ENCODE peak calls at places on chromosomes 12 and 14, in seven cellular contexts. D, Q, X, Y, G, H and I are unnamed samples.

GRCh38 chr12:100955139-100955538 is 160.6 kb downstream of the ANO4 start:
- DNase-seq in Y (no peak), G (no peak), H (no peak), X (no peak), Q (peak; percentile 21), D (no peak), I (no peak)

GRCh38 chr12:87344699-87345098 is 684.5 kb downstream of the C12orf50 start:
- DNase-seq in G (no peak), Q (peak; percentile 10), X (no peak), H (no peak), Y (no peak), D (no peak), I (no peak)

GRCh38 chr12:75554556-75554880 is 43.1 kb upstream of the KRR1 start:
- DNase-seq in G (no peak), Y (no peak), H (no peak), Q (no peak), D (no peak), X (no peak), I (no peak)

GRCh38 chr12:111295176-111295575 is 73.7 kb downstream of the PHETA1 start:
- DNase-seq in X (no peak), H (no peak), Y (no peak), G (no peak), Q (no peak), D (no peak), I (no peak)

GRCh38 chr12:16063728-16064127 is 152.6 kb downstream of the DERA start:
- DNase-seq in D (no peak), Q (no peak), G (no peak), X (no peak), Y (no peak), H (no peak), I (no peak)

GRCh38 chr12:102095677-102096263 is 24.1 kb downstream of the NUP37 start:
- DNase-seq in D (no peak), G (no peak), X (no peak), H (no peak), Q (peak; percentile 41), Y (no peak), I (no peak)

GRCh38 chr14:56474419-56475022 is 105.1 kb upstream of the TMEM260 start:
- DNase-seq in G (no peak), Y (no peak), X (no peak), D (no peak), Q (peak; percentile 44), H (no peak), I (no peak)

GRCh38 chr12:639566-639965 is 23.7 kb downstream of the NINJ2 start:
- DNase-seq in G (no peak), H (no peak), X (no peak), D (no peak), Y (no peak), Q (no peak), I (no peak)

GRCh38 chr12:109759076-109759420 is 45.4 kb downstream of the FAM222A start:
- DNase-seq in G (peak; percentile 9), Q (no peak), H (no peak), X (no peak), Y (no peak), D (peak; percentile 22), I (no peak)

GRCh38 chr12:6608592-6609311 is 1.6 kb upstream of the CHD4 start:
- DNase-seq in G (peak; percentile 25), X (peak; percentile 25), H (peak; percentile 31), D (no peak), Y (no peak), Q (no peak), I (peak; percentile 43)

GRCh38 chr12:1282670-1283361 is 291.8 kb downstream of the ERC1 start:
- DNase-seq in Q (no peak), X (no peak), Y (peak; percentile 54), G (peak; percentile 47), H (peak; percentile 63), D (no peak), I (no peak)

GRCh38 chr14:40004871-40005503 is 572.8 kb upstream of the FBXO33 start:
- DNase-seq in H (no peak), Q (no peak), D (no peak), X (no peak), Y (no peak), G (no peak), I (no peak)

GRCh38 chr12:110743571-110744093 is 941 bp upstream of the PPP1CC start:
- DNase-seq in D (peak; percentile 72), G (peak; percentile 51), H (peak; percentile 49), Q (no peak), X (peak; percentile 25), Y (no peak), I (peak; percentile 20)

GRCh38 chr12:88472248-88472647 is 108.0 kb downstream of the KITLG start:
- DNase-seq in Q (peak; percentile 49), H (no peak), Y (no peak), D (no peak), X (no peak), G (no peak), I (no peak)

GRCh38 chr12:730550-730949 is 21.8 kb upstream of the WNK1 start:
- DNase-seq in D (no peak), Q (no peak), G (no peak), H (no peak), Y (no peak), X (no peak), I (no peak)

GRCh38 chr14:89221109-89221508 is 195.9 kb downstream of the FOXN3 start:
- DNase-seq in Y (no peak), D (no peak), Q (peak; percentile 74), X (no peak), G (no peak), H (no peak), I (no peak)

GRCh38 chr12:1840981-1841425 is 20.6 kb downstream of the LRTM2 start:
- DNase-seq in X (no peak), G (no peak), Q (no peak), D (peak; percentile 29), H (no peak), Y (no peak), I (no peak)

GRCh38 chr12:75437564-75437963 is 43.0 kb upstream of the GLIPR1 start:
- DNase-seq in Q (peak; percentile 52), H (no peak), Y (no peak), X (no peak), D (no peak), G (no peak), I (no peak)

GRCh38 chr12:124648710-124649384 is 81.4 kb upstream of the NCOR2 start:
- DNase-seq in D (no peak), H (no peak), X (no peak), Q (no peak), G (no peak), Y (no peak), I (no peak)

GRCh38 chr12:120439646-120440247 is 1.8 kb downstream of the COX6A1 start:
- DNase-seq in X (peak; percentile 52), Y (peak; percentile 30), Q (peak; percentile 55), D (no peak), H (no peak), G (peak; percentile 29), I (peak; percentile 64)

GRCh38 chr12:120447992-120448391 is 1.7 kb downstream of the GATC start:
- DNase-seq in D (no peak), Q (no peak), G (no peak), Y (no peak), X (no peak), H (no peak), I (no peak)

GRCh38 chr12:120445911-120446909 is at the start of the genes GATC and TRIAP1:
- DNase-seq in Y (peak; percentile 81), G (peak; percentile 85), Q (peak; percentile 70), X (peak; percentile 82), D (peak; percentile 88), H (peak; percentile 84), I (peak; percentile 91)

DNA sequence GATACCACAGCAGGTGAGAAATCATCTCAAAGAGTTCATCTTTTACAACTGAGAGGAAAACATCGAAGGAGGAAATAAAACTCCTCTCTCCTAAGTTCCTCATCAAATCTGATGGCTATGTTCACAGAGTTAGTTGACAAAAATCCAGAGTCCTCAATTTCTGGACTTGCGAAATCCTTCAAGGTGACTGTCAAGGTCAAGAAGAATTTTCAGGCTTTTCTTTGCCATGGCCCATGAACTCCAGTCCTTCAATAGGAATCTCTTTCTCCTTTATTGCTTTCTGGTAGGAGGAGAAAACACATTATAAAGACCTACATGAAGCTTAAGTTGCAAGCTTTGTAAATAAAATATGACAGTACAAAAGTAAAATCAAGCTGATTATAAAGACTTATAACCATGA is 1.5 kb downstream of the TRIAP1 start:
- DNase-seq in X (no peak), H (no peak), Q (no peak), G (no peak), Y (no peak), D (no peak), I (no peak)
- H3K4me3 ChIP-seq in X (no peak overlapping the region), H (no peak overlapping the region), Q (no peak overlapping the region), G (no peak overlapping the region), Y (no peak overlapping the region), D (no peak overlapping the region), I (peak overlapping the region; percentile 92)

DNA sequence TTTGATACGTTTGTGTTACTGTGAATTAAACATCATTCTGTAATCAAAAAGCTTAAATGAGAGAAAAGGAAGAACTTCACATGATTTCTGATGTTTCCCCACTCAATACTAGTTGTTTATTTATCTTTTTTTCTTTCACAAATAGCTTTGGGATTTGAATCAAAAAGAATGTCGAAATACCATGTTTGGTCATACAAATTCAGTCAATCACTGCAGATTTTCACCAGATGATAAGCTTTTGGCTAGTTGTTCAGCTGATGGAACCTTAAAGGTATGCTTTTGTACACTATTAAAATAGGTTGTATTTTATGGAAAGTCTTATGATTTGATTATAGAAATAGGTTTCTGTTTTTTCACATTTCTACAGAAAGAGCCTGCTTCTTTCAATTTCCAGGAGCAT is 41.5 kb downstream of the APAF1 start:
- DNase-seq in H (no peak), G (no peak), D (no peak), Q (no peak), X (no peak), Y (no peak), I (no peak)
- H3K36me3 ChIP-seq in H (no peaks in the 10 kb centered on the region), G (peaks cover 87% of the 10 kb centered on the region), D (peaks cover 87% of the 10 kb centered on the region), Q (peaks cover 4% of the 10 kb centered on the region), X (peaks cover 6% of the 10 kb centered on the region), Y (no peaks in the 10 kb centered on the region), I (peaks cover 1% of the 10 kb centered on the region)

GRCh38 chr14:105034314-105035039 is 13.6 kb upstream of the CDCA4 start:
- DNase-seq in Y (no peak), X (no peak), G (no peak), D (peak; percentile 63), Q (no peak), H (no peak), I (no peak)
- TF ChIP-seq CTCF in Y (no peak), X (no peak), G (no peak), D (no peak), Q (no peak), H (no peak), I (no peak)

DNA sequence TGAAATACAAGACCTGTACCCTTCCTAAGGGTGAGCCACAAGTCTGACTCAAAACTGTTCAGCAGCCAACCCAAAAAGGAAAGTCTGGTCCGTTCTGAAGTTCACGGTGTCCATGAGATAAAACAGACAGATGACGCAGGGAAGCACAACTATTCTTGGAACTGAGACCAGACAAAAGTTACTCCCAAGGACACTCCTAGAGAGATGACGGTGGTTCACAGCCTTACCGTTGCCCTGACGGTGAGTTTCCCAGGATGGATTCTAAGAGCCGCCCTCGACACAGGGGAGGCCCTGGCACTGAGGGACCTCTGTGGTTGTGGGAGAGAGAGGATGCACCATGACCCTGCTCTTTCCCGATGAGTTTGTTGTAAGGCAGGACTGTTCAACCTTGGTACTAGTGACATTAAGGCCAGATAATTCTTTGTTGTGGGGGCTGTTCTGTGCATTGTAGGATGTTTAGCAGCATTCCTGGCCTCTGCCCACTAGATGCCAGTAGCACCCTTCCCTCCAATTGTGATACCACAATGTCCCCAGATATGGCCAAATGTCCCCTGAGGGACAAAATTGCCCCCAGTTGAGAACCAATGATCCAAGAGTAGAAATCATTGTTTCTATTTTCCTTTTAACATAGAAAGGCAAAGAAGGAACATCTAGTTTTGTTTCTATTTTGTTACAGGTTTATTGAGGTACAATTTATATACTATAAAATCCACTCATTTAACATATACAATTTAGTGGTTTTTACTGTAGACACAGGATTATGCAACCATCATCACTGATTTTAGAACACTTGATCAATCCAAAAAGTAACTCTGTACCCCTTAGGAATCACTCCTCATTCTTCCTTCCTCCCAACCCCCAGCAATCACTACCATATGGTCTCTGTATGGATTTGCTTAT is 23.0 kb downstream of the OR10P1 start:
- DNase-seq in G (peak; percentile 48), X (no peak), H (no peak), Q (no peak), D (no peak), Y (no peak), I (no peak)
- H3K4me3 ChIP-seq in G (peak overlapping the region; percentile 44), X (no peak overlapping the region), H (no peak overlapping the region), Q (no peak overlapping the region), D (no peak overlapping the region), Y (no peak overlapping the region), I (no peak overlapping the region)